ENCODE peak calls at places on chromosome 3, in nine cellular contexts. T is CD8-positive, alpha-beta T cell; E is H9; W is fibroblast of villous mesenchyme; V is lung; J is HFFc6; H is glutamatergic neuron; D is B cell; I is adrenal gland. P is an unnamed sample.

GRCh38 chr3:183285828-183286457 is 32.9 kb downstream of the B3GNT5 start:
- DNase-seq in W (peak; percentile 99), I (peak; percentile 98), V (peak; percentile 88), J (peak; percentile 88), D (peak; percentile 63), E (peak; percentile 49), T (peak; percentile 97), H (no peak), P (peak; percentile 77)

GRCh38 chr3:30401971-30402370 is 204.4 kb upstream of the TGFBR2 start:
- DNase-seq in T (no peak), W (peak; percentile 70), H (no peak), D (no peak), I (no peak), V (no peak), E (no peak), J (peak; percentile 62), P (no peak)

GRCh38 chr3:23304424-23304823 is 101.3 kb downstream of the UBE2E2 start:
- DNase-seq in H (no peak), E (no peak), J (peak; percentile 11), I (no peak), D (no peak), T (no peak), V (no peak), W (peak; percentile 18), P (no peak)

GRCh38 chr3:47443611-47443995 is 32.1 kb downstream of the SCAP start:
- DNase-seq in V (no peak), D (no peak), T (no peak), J (no peak), I (peak; percentile 53), H (no peak), W (peak; percentile 86), E (no peak), P (no peak)

GRCh38 chr3:113105980-113106379 is 105.4 kb upstream of the BOC start:
- DNase-seq in D (no peak), T (no peak), I (no peak), J (no peak), W (peak; percentile 8), V (no peak), H (no peak), E (no peak), P (no peak)

GRCh38 chr3:14472471-14473351 is 67.4 kb downstream of the GRIP2 start:
- DNase-seq in W (peak; percentile 92), J (peak; percentile 91), E (peak; percentile 55), H (no peak), D (no peak), V (peak; percentile 85), T (no peak), I (peak; percentile 89), P (no peak)

GRCh38 chr3:14141602-14142315 is 16.9 kb downstream of the TMEM43 start:
- DNase-seq in E (no peak), T (peak; percentile 19), I (peak; percentile 49), H (no peak), V (no peak), W (no peak), J (no peak), D (no peak), P (no peak)

GRCh38 chr3:49654955-49655556 is 19.1 kb upstream of the APEH start:
- DNase-seq in E (no peak), H (no peak), V (no peak), J (no peak), W (no peak), D (no peak), T (no peak), I (no peak), P (no peak)

GRCh38 chr3:141184430-141184829 is 47.2 kb upstream of the PXYLP1 start:
- DNase-seq in E (no peak), D (no peak), J (no peak), I (no peak), V (no peak), T (no peak), W (no peak), H (no peak), P (no peak)

GRCh38 chr3:9782777-9783176 is 9.5 kb downstream of the TADA3 start:
- DNase-seq in V (no peak), J (no peak), I (no peak), D (no peak), T (no peak), W (no peak), E (no peak), H (no peak), P (no peak)

GRCh38 chr3:105173972-105174371 is 192.7 kb upstream of the ALCAM start:
- DNase-seq in W (no peak), J (no peak), E (no peak), V (no peak), D (no peak), I (no peak), T (no peak), H (no peak), P (no peak)

GRCh38 chr3:105166893-105167292 is 199.8 kb upstream of the ALCAM start:
- DNase-seq in I (no peak), H (no peak), T (no peak), E (no peak), J (peak; percentile 52), V (no peak), D (no peak), W (peak; percentile 13), P (no peak)

DNA sequence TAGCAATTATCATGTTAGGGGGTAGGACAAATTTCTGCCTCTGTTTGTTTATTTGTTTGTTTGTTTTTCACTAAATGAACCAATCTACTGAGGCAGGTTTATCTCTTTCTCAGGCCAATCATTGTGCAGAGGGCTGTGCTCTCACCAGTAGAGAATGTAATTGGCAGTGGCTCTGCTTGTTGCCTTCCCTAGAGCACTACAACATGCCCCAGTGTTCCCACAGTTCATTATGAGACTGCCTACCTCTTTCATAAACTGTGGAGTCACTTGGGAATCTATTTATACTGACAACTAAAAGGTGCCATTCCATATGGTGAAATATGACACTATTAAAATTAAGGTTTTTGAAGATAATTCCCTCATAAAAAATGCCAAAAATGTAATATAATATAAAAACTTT is 196.3 kb upstream of the ALCAM start:
- DNase-seq in E (no peak), D (no peak), W (no peak), V (no peak), T (no peak), H (no peak), I (no peak), J (no peak), P (no peak)
- TF ChIP-seq CTCF in E (no peak), D (no peak), W (no peak), V (no peak), T (no peak), H (no peak), I (no peak), J (no peak), P (no peak)

DNA sequence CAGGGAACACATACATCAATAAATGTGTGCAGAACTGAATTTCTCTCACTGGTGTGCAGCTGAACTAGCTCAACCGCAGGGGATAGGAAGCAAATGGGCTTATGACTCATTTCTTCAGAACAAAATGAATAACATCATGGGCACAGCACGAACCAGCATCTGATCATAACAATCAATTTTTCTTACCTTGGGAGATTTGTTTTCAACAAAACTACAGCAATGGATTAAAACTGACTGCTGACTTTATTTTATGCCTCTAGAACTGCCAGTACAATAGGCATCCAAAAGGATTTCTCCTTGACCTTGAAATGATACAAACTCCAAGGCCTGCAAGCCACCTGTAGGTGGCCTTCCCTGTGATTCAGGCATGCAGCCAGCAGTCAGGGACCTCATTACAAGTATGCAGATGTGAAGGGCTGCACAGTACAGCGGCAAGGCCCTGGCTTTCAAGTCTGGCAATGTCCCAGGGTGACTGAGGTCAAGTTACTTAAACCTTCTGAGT is 26.1 kb downstream of the TAMM41 start:
- DNase-seq in T (no peak), W (no peak), J (peak; percentile 27), H (no peak), V (no peak), I (peak; percentile 66), D (no peak), E (peak; percentile 30), P (peak; percentile 42)
- TF ChIP-seq CTCF in T (no peak), W (no peak), J (peak; percentile 54), H (no peak), V (no peak), I (no peak), D (no peak), E (peak; percentile 31), P (peak; percentile 20)

GRCh38 chr3:52289338-52289746 is 1.7 kb downstream of the GLYCTK start:
- DNase-seq in J (no peak), I (no peak), V (no peak), T (no peak), H (no peak), W (no peak), E (no peak), D (no peak), P (no peak)

GRCh38 chr3:52288674-52289073 is 1.0 kb downstream of the GLYCTK start:
- DNase-seq in J (no peak), D (no peak), I (no peak), E (no peak), V (no peak), T (no peak), W (no peak), H (no peak), P (no peak)

GRCh38 chr3:52290596-52291507 is 3.2 kb downstream of the GLYCTK start:
- DNase-seq in D (no peak), W (no peak), I (no peak), V (no peak), T (no peak), H (no peak), J (no peak), E (no peak), P (no peak)

GRCh38 chr3:52291508-52292181 is 4.0 kb downstream of the GLYCTK start:
- DNase-seq in V (no peak), D (peak; percentile 73), H (peak; percentile 78), T (peak; percentile 61), I (no peak), W (no peak), E (no peak), J (no peak), P (peak; percentile 79)

DNA sequence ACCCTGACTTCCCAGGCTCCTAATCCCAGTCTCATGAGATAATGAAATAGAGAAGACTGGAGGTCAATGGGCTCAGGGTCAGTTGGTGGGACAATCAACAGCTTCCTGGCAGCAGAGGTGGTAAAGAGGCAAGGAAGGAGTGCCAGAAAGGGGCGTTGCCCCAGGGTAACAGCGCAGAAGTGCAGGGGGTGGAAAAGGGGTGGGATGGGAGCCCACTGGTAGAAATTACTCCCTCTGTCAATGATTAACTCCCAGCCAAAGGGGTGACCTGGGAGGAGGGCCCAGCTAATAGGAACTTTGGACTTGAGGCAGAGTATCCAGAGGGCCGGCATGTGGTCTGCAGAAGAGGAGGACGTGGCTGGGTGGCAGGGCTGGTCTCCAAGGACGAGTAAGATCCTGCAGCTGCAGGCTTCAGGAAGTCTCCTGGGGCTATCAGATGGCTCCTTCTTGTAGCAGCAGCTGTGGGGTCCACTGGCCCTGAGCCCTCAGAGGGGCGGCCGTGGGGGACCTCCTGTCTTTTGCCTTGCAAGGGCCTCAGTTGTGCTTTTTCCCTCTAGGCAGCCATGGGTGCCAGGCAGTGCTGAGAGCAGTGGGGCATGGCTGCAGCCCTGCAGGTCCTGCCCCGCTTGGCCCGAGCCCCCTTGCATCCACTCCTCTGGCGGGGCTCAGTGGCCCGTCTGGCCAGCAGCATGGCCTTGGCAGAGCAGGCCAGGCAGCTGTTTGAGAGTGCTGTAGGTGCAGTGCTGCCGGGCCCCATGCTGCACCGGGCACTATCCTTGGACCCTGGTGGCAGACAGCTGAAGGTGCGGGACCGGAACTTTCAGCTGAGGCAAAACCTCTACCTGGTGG is 2.3 kb downstream of the GLYCTK start:
- DNase-seq in D (no peak), I (no peak), J (no peak), T (no peak), W (no peak), H (no peak), V (no peak), E (no peak), P (no peak)
- TF ChIP-seq CTCF in D (no peak), I (no peak), J (peak; percentile 50), T (no peak), W (no peak), H (peak; percentile 63), V (no peak), E (peak; percentile 32), P (no peak)

GRCh38 chr3:169812124-169812843 is 386 bp upstream of the LRRIQ4 start:
- DNase-seq in V (peak; percentile 50), W (peak; percentile 80), D (peak; percentile 64), I (peak; percentile 81), J (peak; percentile 54), E (peak; percentile 73), H (peak; percentile 81), T (peak; percentile 51), P (peak; percentile 80)
- TF ChIP-seq CTCF in V (no peak), W (no peak), D (no peak), I (no peak), J (no peak), E (no peak), H (no peak), T (no peak), P (no peak)

P was measured in GM13977.